ENCODE peak calls at places on chromosomes 7 and 10, in five cellular contexts. D is A549, Y is HepG2, L is K562, E is H1. P is an unnamed sample.

GRCh38 chr10:125692246-125692931 is 9.4 kb upstream of the TEX36 start:
- DNase-seq in E (no peak), Y (no peak), D (no peak), L (no peak), P (no peak)

GRCh38 chr10:7544203-7544602 is 122.6 kb downstream of the ITIH5 start:
- DNase-seq in D (no peak), Y (no peak), L (no peak), E (no peak), P (no peak)

GRCh38 chr7:92916751-92917369 is 80.5 kb upstream of the CDK6 start:
- DNase-seq in L (no peak), D (no peak), Y (peak), E (no peak), P (peak)

GRCh38 chr7:105621617-105622016 is 40.3 kb upstream of the EFCAB10 start:
- DNase-seq in D (no peak), E (no peak), L (no peak), Y (no peak), P (no peak)

GRCh38 chr10:132132391-132132841 is 54.3 kb upstream of the DPYSL4 start:
- DNase-seq in E (no peak), D (no peak), L (no peak), Y (no peak), P (no peak)

GRCh38 chr7:122082670-122083069 is 61.4 kb downstream of the AASS start:
- DNase-seq in L (no peak), E (no peak), D (no peak), Y (no peak), P (no peak)

GRCh38 chr7:39304683-39305405 is 261.4 kb upstream of the YAE1 start:
- DNase-seq in E (no peak), L (no peak), D (no peak), Y (no peak), P (no peak)

GRCh38 chr10:78269061-78269460 is 235.4 kb downstream of the RPS24 start:
- DNase-seq in Y (no peak), D (no peak), E (no peak), L (no peak), P (no peak)

GRCh38 chr7:103765891-103766290 is 223.6 kb downstream of the RELN start:
- DNase-seq in E (no peak), L (no peak), D (no peak), Y (no peak), P (no peak)

GRCh38 chr7:112202819-112203218 is 3.4 kb downstream of the DOCK4 start:
- DNase-seq in D (no peak), L (no peak), Y (peak), E (no peak), P (no peak)

GRCh38 chr7:145978769-145979168 is 137.8 kb upstream of the CNTNAP2 start:
- DNase-seq in L (no peak), D (no peak), Y (no peak), E (no peak), P (no peak)

GRCh38 chr7:102044984-102045673 is 227.7 kb downstream of the CUX1 start:
- DNase-seq in L (no peak), D (no peak), E (no peak), Y (no peak), P (no peak)

GRCh38 chr7:123122951-123123350 is 76.8 kb downstream of the SLC13A1 start:
- DNase-seq in D (no peak), E (no peak), Y (no peak), L (no peak), P (no peak)

GRCh38 chr10:18378766-18379165 is 238.5 kb downstream of the CACNB2 start:
- DNase-seq in L (no peak), Y (no peak), D (no peak), E (no peak), P (no peak)

GRCh38 chr7:1192171-1192676 is 32.2 kb upstream of the ZFAND2A start:
- DNase-seq in L (no peak), E (no peak), D (no peak), Y (no peak), P (no peak)

DNA sequence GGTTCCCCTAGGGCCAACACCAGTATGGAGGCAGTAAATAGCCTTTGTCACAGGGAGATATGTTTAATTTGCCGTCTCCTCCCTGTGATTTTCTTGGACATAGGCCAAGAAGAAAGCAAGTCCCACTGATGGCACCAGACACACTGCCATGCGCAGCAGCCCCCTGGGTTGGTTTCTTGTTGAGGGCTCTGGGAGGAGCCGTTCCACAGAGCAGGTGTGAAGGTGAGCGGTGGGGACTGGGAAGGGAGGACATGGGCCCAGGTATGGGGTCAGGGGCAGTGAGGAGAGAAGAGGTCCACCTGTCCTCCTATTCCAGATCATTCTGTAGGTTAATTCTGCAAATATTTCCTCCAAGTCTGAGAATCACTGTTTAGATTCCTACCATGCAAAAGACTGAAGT is 376.1 kb downstream of the PLXNA4 start:
- DNase-seq in E (no peak), L (no peak), Y (no peak), D (no peak), P (no peak)
- TF ChIP-seq JUN in E (no peak), L (no peak), Y (no peak), D (no peak), P (no peak)

GRCh38 chr10:100100651-100101525 is 19.2 kb upstream of the CPN1 start:
- DNase-seq in L (no peak), D (peak), E (no peak), Y (peak), P (no peak)
- TF ChIP-seq JUN in L (no peak), D (no peak), E (no peak), Y (no peak), P (no peak)

DNA sequence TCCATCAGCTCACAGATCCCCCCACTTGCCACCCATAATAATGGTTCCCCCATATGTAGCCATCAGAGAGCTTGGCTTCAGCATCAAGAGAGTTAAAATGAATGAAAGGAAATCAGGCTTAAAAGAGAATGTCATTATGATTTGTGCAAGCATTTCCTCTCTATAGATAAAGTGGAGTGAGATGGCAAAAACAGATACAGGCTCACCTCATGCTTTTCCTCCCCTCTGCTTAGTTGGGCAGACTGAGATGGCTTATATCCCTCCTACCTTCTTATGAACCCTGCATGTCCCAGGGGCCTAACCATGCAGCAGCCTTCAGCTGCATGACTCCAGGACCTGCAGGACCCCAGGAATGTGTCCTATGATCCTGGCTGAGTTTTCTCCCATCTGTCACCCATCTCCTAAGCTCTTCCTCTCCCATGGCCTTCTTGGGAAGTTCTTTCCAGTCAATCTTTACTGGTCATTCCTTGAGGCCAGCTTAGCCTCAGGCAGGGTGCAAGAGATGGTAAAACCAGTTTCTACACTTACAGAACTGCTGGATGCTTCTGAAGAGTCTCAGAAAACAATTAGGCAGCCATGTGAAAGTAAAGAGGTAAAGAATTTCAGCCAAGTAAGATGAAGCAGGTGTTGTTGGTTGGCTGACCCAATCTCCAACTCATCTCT is 159.7 kb downstream of the RTKN2 start:
- DNase-seq in Y (no peak), E (no peak), L (no peak), D (no peak), P (no peak)
- TF ChIP-seq JUN in Y (no peak), E (no peak), L (no peak), D (no peak), P (no peak)

GRCh38 chr7:67696124-67696523 is 699.5 kb downstream of the TYW1 start:
- DNase-seq in D (no peak), Y (no peak), E (no peak), L (no peak), P (no peak)

GRCh38 chr7:67692425-67692824 is 695.8 kb downstream of the TYW1 start:
- DNase-seq in L (no peak), D (no peak), Y (no peak), E (no peak), P (no peak)

GRCh38 chr7:67696878-67697277 is 700.2 kb downstream of the TYW1 start:
- DNase-seq in L (no peak), Y (no peak), D (peak), E (no peak), P (no peak)
- TF ChIP-seq JUN in L (no peak), Y (no peak), D (no peak), E (no peak), P (no peak)

GRCh38 chr10:107576746-107577145 is 412.2 kb upstream of the SORCS1 start:
- DNase-seq in L (no peak), Y (no peak), E (no peak), D (no peak), P (no peak)

GRCh38 chr10:107579970-107580369 is 415.5 kb upstream of the SORCS1 start:
- DNase-seq in Y (no peak), E (no peak), L (no peak), D (no peak), P (no peak)

GRCh38 chr10:107577226-107577625 is 412.7 kb upstream of the SORCS1 start:
- DNase-seq in E (no peak), D (no peak), Y (no peak), L (no peak), P (no peak)
- TF ChIP-seq JUN in E (no peak), D (no peak), Y (no peak), L (no peak), P (no peak)